ENCODE peak calls at places on chromosomes 7 and 10, in four cellular contexts. E, H, T and M are unnamed samples.

GRCh38 chr7:114047889-114048288 is 129.1 kb upstream of the PPP1R3A start:
- DNase-seq in E (no peak), H (no peak), T (no peak), M (no peak)

GRCh38 chr7:132410385-132410784 is 165.9 kb downstream of the PLXNA4 start:
- DNase-seq in E (no peak), H (no peak), T (no peak), M (no peak)

GRCh38 chr7:105675873-105676484 is 94.7 kb upstream of the EFCAB10 start:
- DNase-seq in E (no peak), H (no peak), T (no peak), M (no peak)

GRCh38 chr7:149704507-149704906 is 68.9 kb downstream of the ZNF467 start:
- DNase-seq in T (peak), H (no peak), E (no peak), M (no peak)

GRCh38 chr7:157937432-157937831 is 600.6 kb downstream of the DNAJB6 start:
- DNase-seq in T (no peak), H (no peak), E (no peak), M (no peak)

GRCh38 chr10:76149602-76150138 is 718.2 kb downstream of the LRMDA start:
- DNase-seq in H (no peak), E (no peak), T (no peak), M (peak)

GRCh38 chr7:29780346-29780745 is 26.0 kb upstream of the WIPF3 start:
- DNase-seq in E (no peak), H (no peak), T (no peak), M (no peak)

GRCh38 chr7:79741684-79742083 is 288.2 kb upstream of the MAGI2 start:
- DNase-seq in E (no peak), H (no peak), T (no peak), M (no peak)

GRCh38 chr7:74454059-74454947 is 597 bp downstream of the GTF2IRD1 start:
- DNase-seq in T (peak), E (no peak), H (no peak), M (no peak)

GRCh38 chr10:6409982-6410694 is 169.9 kb downstream of the PRKCQ start:
- DNase-seq in T (no peak), E (no peak), H (no peak), M (no peak)

GRCh38 chr7:36115448-36116321 is 37.4 kb upstream of the EEPD1 start:
- DNase-seq in E (peak), H (peak), T (peak), M (no peak)

DNA sequence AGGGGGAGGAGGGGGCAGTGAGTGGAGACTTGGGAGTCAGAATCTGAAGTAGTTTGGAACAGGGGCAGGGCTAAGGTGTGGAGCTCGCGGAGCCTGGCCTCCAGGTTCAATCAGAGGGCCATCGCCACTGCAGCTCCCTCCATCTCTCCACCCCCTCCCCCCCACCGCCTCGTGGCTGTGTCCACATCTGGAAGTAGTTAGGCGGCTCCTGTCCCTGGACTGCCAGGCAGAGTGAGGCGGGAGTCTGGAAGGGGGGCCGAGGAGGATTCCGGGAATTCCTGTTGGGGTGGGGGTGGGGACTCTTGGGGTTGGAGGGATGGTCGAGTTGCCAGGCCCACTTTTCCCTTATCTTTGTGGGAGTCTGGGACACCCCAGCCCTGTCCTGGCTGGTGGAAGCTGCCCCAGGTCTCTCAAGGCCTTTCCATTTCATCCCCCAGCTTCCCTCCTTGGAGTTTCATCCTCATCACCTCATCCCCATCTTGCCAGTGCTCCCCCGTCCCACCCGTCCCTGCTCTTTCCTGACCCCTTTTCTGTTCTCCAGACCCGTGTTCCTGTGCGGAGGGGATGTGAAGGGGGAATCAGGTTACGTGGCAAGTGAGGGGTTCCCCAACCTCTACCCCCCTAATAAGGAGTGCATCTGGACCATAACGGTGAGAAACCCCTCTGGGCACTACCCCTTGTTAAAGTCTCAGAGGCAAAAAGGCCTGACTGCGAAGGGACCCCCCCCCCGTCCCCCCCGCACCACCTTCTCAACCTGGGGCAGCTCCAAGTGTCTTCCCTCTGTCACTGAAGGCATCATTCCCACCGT is 930 bp downstream of the PCOLCE start:
- DNase-seq in H (no peak), E (no peak), T (peak), M (peak)
- TF ChIP-seq HDAC2 in H (no peak), E (no peak), T (no peak), M (no peak)

GRCh38 chr10:99374526-99374925 is 45.4 kb downstream of the CNNM1 start:
- DNase-seq in H (no peak), E (no peak), T (no peak), M (no peak)
- TF ChIP-seq CBX5 in H (no peak), E (no peak), T (no peak), M (no peak)

GRCh38 chr10:131662851-131663250 is 238.0 kb upstream of the PPP2R2D start:
- DNase-seq in E (no peak), H (no peak), T (no peak), M (no peak)

GRCh38 chr10:131658476-131659110 is 242.2 kb upstream of the PPP2R2D start:
- DNase-seq in H (no peak), T (no peak), E (no peak), M (no peak)

GRCh38 chr10:131657985-131658330 is 242.8 kb upstream of the PPP2R2D start:
- DNase-seq in H (no peak), E (no peak), T (no peak), M (no peak)

GRCh38 chr10:131657318-131657984 is 243.4 kb upstream of the PPP2R2D start:
- DNase-seq in T (no peak), H (no peak), E (no peak), M (peak)

GRCh38 chr10:131660427-131660826 is 240.4 kb upstream of the PPP2R2D start:
- DNase-seq in E (no peak), H (no peak), T (no peak), M (no peak)
- TF ChIP-seq HDAC2 in E (no peak), H (no peak), T (no peak), M (no peak)

DNA sequence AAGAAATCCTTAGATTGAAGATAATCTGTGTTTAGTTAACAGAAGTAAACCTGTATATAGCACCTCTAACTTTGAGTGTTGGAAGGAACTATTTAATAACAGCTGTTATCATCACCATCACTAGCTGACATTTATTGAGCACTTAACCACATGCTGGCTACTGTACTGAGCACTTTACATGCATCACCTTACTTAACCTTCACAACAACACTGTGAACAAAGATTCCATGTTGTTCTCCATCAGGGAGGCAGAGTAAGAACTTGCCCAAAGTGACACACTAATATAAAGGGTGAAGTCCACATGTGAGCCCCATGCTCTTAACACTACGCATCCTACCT is 182.2 kb downstream of the ST7 start:
- DNase-seq in E (no peak), H (no peak), T (no peak), M (no peak)
- TF ChIP-seq CBX5 in E (no peak), H (no peak), T (no peak), M (no peak)

GRCh38 chr10:97869091-97870042 is 19.7 kb downstream of the GOLGA7B start:
- DNase-seq in T (peak), E (peak), H (peak), M (no peak)
- TF ChIP-seq HDAC2 in T (no peak), E (no peak), H (peak), M (no peak)

DNA sequence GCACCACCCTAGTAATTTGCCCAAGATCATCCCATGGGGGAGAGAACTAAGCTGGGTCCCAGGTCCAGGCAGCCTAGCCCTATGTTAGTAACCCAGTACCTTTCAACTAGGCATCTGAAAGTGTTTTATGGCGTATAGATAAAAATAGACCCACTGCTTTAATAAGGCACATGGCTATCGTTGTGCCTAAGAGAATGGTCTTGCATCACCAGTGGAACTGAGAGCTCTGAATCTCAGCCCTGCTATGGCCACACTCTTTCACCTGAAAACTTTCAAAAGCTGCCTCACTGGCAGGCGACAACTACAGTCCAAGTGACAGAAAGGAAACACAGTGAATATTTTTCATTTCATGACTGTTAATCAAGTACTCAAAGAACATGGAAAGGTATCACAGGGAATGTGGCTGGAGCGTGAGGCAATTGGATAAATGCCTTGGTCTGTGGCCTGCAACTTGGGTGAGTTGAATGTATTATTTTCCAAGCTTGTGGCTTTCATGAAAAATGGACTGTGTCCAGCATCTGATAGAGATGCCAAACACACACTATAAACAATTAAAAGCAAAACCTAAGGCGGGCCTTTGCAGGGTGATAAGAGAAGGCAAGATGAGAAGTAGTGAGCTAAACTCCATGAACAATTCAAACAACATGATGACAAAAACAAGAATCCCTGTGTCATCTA is 18.0 kb upstream of the SFMBT2 start:
- DNase-seq in T (no peak), E (no peak), H (no peak), M (no peak)
- TF ChIP-seq CBX5 in T (no peak), E (no peak), H (no peak), M (no peak)

DNA sequence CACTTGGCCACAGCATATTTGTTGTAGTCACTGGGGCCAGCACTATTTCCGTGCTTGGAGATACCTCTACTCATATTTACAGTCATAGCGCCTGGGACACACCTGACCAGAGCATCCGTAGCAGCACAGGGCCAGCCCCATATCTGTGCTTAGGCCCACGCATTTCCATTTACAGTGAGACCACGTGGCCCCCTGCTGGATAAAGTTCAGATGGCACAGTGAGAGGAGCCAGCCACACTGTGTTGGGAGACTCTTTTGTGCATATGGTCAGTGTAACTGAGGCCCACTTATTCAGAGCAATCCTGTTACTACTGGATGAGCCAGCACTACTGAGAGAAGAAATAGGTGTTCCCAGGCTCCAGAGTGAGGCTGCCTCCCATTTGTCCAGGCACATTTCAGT is 455.3 kb downstream of the REEP3 start:
- DNase-seq in H (peak), E (no peak), T (peak), M (no peak)
- TF ChIP-seq HDAC2 in H (no peak), E (no peak), T (no peak), M (no peak)